ENCODE peak calls at places on chromosomes 13 and 19, in five cellular contexts. A is body of pancreas; O is CD8-positive, alpha-beta T cell; P is left lung; C is IMR-90. R is an unnamed sample. For H3K27me3, the result is how much of the 10 kb centered on the place peaks cover.

GRCh38 chr13:31485651-31486051 is 253.7 kb upstream of the RXFP2 start:
- DNase-seq in A (no peak), O (no peak), P (no peak), C (no peak), R (peak)

GRCh38 chr19:20423381-20424207 is 142.0 kb downstream of the ZNF737 start:
- DNase-seq in A (peak), O (no peak), P (peak), C (peak), R (peak)

GRCh38 chr19:44912854-44913253 is 1.6 kb upstream of the APOC1 start:
- DNase-seq in A (no peak), O (no peak), P (no peak), C (no peak), R (no peak)

GRCh38 chr19:27993619-27994018 is 1219.3 kb downstream of the UQCRFS1 start:
- DNase-seq in A (no peak), O (no peak), P (no peak), C (no peak), R (no peak)

GRCh38 chr13:94537740-94538630 is 58.0 kb downstream of the TGDS start:
- DNase-seq in A (no peak), O (no peak), P (no peak), C (no peak), R (no peak)

GRCh38 chr13:30745917-30746686 is 10.8 kb downstream of the ALOX5AP start:
- DNase-seq in A (peak), O (no peak), P (no peak), C (no peak), R (peak)

GRCh38 chr13:110571897-110572777 is 10.6 kb upstream of the RAB20 start:
- DNase-seq in A (no peak), O (no peak), P (no peak), C (no peak), R (no peak)

GRCh38 chr19:8821748-8822241 is 10.3 kb downstream of the ZNF558 start:
- DNase-seq in A (no peak), O (no peak), P (no peak), C (no peak), R (no peak)

GRCh38 chr13:92843549-92843948 is 383.1 kb upstream of the GPC6 start:
- DNase-seq in A (no peak), O (no peak), P (no peak), C (peak), R (no peak)

GRCh38 chr19:58277748-58278147 is 1.0 kb upstream of the ZNF8 start:
- DNase-seq in A (no peak), O (no peak), P (no peak), C (no peak), R (no peak)

GRCh38 chr19:56113071-56113632 is 7.9 kb downstream of the ZNF787 start:
- DNase-seq in A (no peak), O (no peak), P (no peak), C (no peak), R (no peak)

GRCh38 chr13:43878897-43879322 is 630 bp downstream of the CCDC122 start:
- DNase-seq in A (peak), O (peak), P (peak), C (peak), R (peak)

GRCh38 chr13:60583911-60584753 is 187.1 kb downstream of the TDRD3 start:
- DNase-seq in A (no peak), O (no peak), P (no peak), C (peak), R (peak)

GRCh38 chr13:100506154-100506553 is 82.4 kb downstream of the GGACT start:
- DNase-seq in A (no peak), O (no peak), P (no peak), C (no peak), R (no peak)

GRCh38 chr19:6271251-6271650 is 8.5 kb downstream of the MLLT1 start:
- DNase-seq in A (no peak), O (no peak), P (no peak), C (peak), R (no peak)

GRCh38 chr13:31970237-31970930 is 61.2 kb upstream of the FRY start:
- DNase-seq in A (no peak), O (no peak), P (no peak), C (peak), R (peak)

GRCh38 chr19:51784922-51785690 is 9.9 kb upstream of the FPR3 start:
- DNase-seq in A (peak), O (no peak), P (no peak), C (no peak), R (peak)

DNA sequence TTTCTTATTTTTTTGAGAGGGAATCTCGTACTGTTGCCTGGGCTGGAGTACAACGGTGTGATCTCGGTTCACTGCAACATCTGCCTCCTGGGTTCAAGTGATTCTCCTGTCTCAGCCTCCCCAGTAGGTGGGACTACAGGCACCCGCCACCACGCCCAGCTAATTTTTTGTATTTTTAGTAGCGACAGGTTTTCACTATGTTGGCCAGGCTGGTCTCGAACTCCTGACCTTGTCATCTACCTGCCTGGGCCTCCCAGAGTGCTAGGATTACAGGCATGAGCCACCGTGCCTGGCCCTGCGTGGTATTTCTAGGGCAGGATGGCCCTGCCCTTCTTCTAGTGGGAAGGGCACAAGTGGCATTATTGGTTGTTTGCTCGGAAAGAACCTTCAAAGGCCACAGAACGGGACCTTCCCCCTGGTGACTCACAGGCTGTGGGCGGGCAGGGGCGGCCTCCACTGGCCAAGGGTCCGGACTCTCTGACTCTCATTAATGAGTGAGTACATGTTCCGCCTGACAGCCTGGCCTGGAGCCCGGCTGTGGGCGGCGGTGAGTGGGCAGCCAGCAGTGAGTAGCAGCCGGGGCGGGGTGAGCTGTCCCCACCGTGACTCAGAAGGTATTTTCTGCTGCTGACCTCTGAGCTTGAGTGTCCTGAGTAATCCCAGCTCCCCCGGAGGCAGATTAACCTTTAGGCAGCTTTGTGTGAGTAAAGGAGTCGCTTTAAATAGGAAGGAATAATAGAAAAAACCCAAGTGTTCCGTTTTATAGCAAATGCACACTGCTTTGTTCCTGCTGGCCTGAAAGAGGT is 5.1 kb downstream of the DOT1L start:
- DNase-seq in A (peak), O (peak), P (peak), C (peak), R (peak)
- H3K4me3 ChIP-seq in A (no peak), O (no peak), P (no peak), C (no peak), R (no peak)

DNA sequence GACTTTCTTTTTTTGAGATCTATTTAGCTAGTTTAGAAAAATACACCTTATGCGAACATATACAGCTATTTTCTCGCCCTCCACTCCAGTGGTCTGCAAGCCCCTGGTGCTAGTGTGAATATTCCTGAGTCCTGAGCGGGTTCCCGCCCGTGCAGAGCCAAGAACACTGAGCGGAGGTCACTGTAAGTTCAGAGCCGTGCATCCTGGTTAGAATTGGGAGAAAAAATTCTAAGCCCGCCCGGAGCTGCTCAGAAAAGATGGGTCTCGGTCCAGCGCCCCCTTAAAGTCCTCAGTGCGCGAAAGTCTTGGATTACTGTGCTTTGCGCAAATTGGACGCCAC is 117.7 kb downstream of the KCNRG start:
- DNase-seq in A (no peak), O (no peak), P (no peak), C (no peak), R (peak)
- H3K27me3 ChIP-seq in A (under half), O (half or more), P (half or more), C (under half), R (half or more)

GRCh38 chr13:51825681-51826254 is 19.2 kb downstream of the TMEM272 start:
- DNase-seq in A (no peak), O (no peak), P (no peak), C (no peak), R (no peak)

GRCh38 chr13:51825165-51825592 is 19.8 kb downstream of the TMEM272 start:
- DNase-seq in A (no peak), O (no peak), P (no peak), C (no peak), R (no peak)

GRCh38 chr13:51826606-51827005 is 18.4 kb downstream of the TMEM272 start:
- DNase-seq in A (no peak), O (no peak), P (no peak), C (no peak), R (no peak)

GRCh38 chr13:51829236-51829899 is 15.6 kb downstream of the TMEM272 start:
- DNase-seq in A (no peak), O (no peak), P (no peak), C (no peak), R (no peak)

DNA sequence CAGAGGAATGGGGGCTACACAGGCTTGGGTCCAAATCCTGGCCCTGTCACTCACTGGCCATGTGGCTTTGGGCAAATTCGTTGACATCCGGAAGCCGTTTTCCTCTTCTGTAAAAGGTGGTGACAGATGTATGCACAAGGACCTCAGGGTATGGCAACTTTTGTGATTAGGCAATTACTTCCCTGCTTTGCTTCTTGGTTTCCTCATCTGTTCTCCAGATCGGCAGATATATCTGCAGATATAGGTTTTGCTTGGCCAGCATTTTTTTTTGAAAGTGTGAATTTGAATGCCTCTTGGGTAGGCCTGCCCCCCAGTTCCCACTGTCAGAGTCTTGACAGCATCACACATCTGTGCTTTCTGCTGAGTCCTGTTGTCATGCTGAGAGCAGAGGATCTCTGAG is 17.7 kb downstream of the TMEM272 start:
- DNase-seq in A (no peak), O (no peak), P (no peak), C (no peak), R (no peak)
- TF ChIP-seq CTCF in A (no peak), O (no peak), P (no peak), C (no peak), R (no peak)

GRCh38 chr13:24858953-24859352 is 95.0 kb downstream of the RNF17 start:
- DNase-seq in A (no peak), O (no peak), P (no peak), C (no peak), R (no peak)

GRCh38 chr13:24860775-24861174 is 96.8 kb downstream of the RNF17 start:
- DNase-seq in A (no peak), O (no peak), P (no peak), C (no peak), R (no peak)

GRCh38 chr13:24863748-24864540 is 100.0 kb downstream of the RNF17 start:
- DNase-seq in A (no peak), O (no peak), P (no peak), C (no peak), R (no peak)

GRCh38 chr13:24864579-24864978 is 100.6 kb downstream of the RNF17 start:
- DNase-seq in A (no peak), O (no peak), P (no peak), C (no peak), R (no peak)

GRCh38 chr13:24861617-24862362 is 97.8 kb downstream of the RNF17 start:
- DNase-seq in A (no peak), O (no peak), P (no peak), C (no peak), R (no peak)
- H3K4me3 ChIP-seq in A (no peak), O (no peak), P (no peak), C (no peak), R (no peak)

GRCh38 chr19:40601061-40601973 is at the start of gene LTBP4:
- DNase-seq in A (peak), O (no peak), P (peak), C (no peak), R (peak)

GRCh38 chr19:40598121-40598917 is 2.9 kb upstream of the LTBP4 start:
- DNase-seq in A (peak), O (peak), P (peak), C (peak), R (peak)

GRCh38 chr19:40599331-40600085 is 1.7 kb upstream of the LTBP4 start:
- DNase-seq in A (no peak), O (no peak), P (no peak), C (no peak), R (no peak)

GRCh38 chr19:40598918-40599307 is 2.3 kb upstream of the LTBP4 start:
- DNase-seq in A (no peak), O (no peak), P (no peak), C (no peak), R (no peak)

GRCh38 chr19:40600086-40600917 is 867 bp upstream of the LTBP4 start:
- DNase-seq in A (no peak), O (no peak), P (peak), C (no peak), R (no peak)
- H3K27me3 ChIP-seq in A (under half), O (under half), P (under half), C (under half), R (under half)

GRCh38 chr13:28638756-28639155 is 20.2 kb upstream of the POMP start:
- DNase-seq in A (no peak), O (no peak), P (no peak), C (no peak), R (no peak)

GRCh38 chr13:28636078-28636477 is 22.9 kb upstream of the POMP start:
- DNase-seq in A (no peak), O (no peak), P (no peak), C (peak), R (no peak)

GRCh38 chr13:28640861-28641599 is 17.9 kb upstream of the POMP start:
- DNase-seq in A (no peak), O (no peak), P (no peak), C (no peak), R (no peak)

GRCh38 chr13:28636677-28637317 is 22.1 kb upstream of the POMP start:
- DNase-seq in A (peak), O (no peak), P (no peak), C (peak), R (peak)

DNA sequence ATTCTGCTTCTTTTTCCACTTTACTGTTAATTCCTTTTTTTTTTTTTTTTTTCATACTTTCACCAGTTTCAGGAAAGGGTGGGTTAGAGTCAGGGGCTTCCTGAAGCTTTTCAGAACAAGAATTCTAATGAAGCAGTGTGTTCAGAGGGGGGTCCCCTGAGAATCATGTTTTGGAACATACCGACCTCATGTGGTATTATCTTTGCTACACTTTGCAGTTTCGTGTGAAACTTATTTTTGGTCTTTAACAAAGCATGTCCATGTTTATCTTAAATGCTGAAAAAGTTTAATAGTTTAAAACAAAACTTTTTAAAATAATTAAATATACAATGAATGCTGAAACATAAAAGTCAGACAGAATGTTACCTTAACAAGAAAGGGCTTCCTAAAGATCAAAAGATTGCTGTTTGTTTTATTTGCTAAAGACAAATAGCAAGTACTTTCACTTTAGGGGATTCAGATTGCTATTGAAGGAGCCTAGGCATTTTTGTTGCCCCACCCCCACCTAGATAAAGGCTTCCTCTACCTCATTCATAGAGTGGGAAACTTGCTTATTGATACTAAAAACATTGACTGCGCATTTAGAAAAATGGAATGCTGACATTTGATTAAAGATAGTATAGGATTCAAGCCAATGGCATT is 21.1 kb upstream of the POMP start:
- DNase-seq in A (no peak), O (no peak), P (no peak), C (no peak), R (no peak)
- TF ChIP-seq CTCF in A (no peak), O (no peak), P (no peak), C (no peak), R (no peak)

DNA sequence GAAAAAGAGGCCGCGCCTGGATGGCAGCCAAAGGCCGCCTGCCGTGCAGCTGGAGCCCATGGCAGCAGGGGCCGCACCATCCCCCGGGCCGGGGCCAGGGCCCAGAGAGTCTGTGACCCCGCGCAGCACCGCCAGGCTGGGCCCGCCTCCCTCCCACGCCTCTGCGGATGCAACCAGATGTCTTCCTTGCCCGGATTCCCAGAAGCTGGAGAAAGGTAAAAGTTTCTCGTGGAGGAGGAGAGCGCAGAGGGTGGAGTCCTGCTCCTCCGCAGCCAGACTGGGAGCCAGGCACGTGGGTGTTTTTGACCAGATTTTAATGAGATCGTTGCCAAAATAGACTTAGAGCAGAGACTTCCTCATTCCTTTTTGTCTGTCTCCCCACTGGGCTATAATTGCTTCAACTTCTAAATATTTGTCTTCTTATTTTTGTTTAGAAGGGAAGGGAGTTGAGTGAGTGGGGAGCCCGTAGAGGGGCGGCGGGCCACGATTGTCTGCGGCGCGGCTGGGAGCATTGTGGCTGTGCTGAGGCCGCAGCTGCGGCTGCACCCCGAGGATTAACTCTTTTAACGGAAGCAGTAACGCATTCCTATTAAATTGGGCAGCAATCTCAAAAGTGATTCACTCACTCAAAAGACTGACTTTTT is 22.8 kb upstream of the NDUFS7 start:
- DNase-seq in A (peak), O (no peak), P (no peak), C (peak), R (no peak)
- H3K4me3 ChIP-seq in A (no peak), O (no peak), P (peak), C (peak), R (no peak)

GRCh38 chr19:50632151-50632835 is 7.4 kb downstream of the SYT3 start:
- DNase-seq in A (no peak), O (no peak), P (no peak), C (no peak), R (no peak)
- H3K27me3 ChIP-seq in A (under half), O (under half), P (under half), C (under half), R (under half)

DNA sequence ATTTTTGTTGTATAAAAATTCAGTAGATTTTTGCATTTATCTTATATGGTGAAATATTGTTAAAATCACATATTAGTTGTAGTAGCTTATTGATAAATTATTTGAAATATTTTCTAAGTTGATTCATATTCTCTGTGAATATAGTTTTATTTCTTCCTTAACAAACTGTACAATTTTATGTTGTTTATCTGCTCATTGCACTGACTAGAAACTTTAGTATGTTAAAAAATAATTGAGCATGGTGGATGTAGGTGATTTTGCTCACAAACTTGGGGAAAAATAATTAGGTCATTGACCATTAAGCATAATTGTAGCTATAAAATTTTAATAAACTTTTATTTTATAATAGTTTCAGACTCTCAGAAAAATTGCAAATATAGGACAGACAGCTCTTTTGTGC is 1445.3 kb upstream of the MIR17HG start:
- DNase-seq in A (no peak), O (no peak), P (no peak), C (no peak), R (no peak)
- TF ChIP-seq CTCF in A (no peak), O (no peak), P (no peak), C (no peak), R (no peak)

R was measured in cardiac muscle cell.